ENCODE peak calls at places on chromosomes 13 and 19, in ten cellular contexts. One of them, this sample, is unnamed.
A peak's percentile ranks its signal among the peaks of the same experiment; 100 is the strongest.

GRCh38 chr13:114067886-114068722 is 64.3 kb downstream of the RASA3 start:
- DNase-seq in mesothelial cell of epicardium: no peak
- DNase-seq in GF-D8: no peak
- DNase-seq in brain microvascular endothelial cell: no peak
- DNase-seq in cardiac muscle cell: no peak
- DNase-seq in neural crest cell: no peak
- DNase-seq in stimulated activated CD4-positive, alpha-beta T cell treated with anti-CD3 and anti-CD28 coated beads, Interleukin-12 subunit alpha, Interleukin-12 subunit beta, amount 100 ng/mL, for 24 hours: no peak
- DNase-seq in esophagus squamous epithelium: no peak
- DNase-seq in stomach: no peak
- DNase-seq in WTC11: peak; percentile 10
- DNase-seq in this sample: no peak

GRCh38 chr13:93226065-93226622 is 463 bp upstream of the GPC6 start:
- DNase-seq in mesothelial cell of epicardium: no peak
- DNase-seq in stomach: no peak
- DNase-seq in WTC11: no peak
- DNase-seq in brain microvascular endothelial cell: peak; percentile 19
- DNase-seq in neural crest cell: no peak
- DNase-seq in cardiac muscle cell: peak; percentile 12
- DNase-seq in stimulated activated CD4-positive, alpha-beta T cell treated with anti-CD3 and anti-CD28 coated beads, Interleukin-12 subunit alpha, Interleukin-12 subunit beta, amount 100 ng/mL, for 24 hours: no peak
- DNase-seq in esophagus squamous epithelium: no peak
- DNase-seq in GF-D8: no peak
- DNase-seq in this sample: peak; percentile 21

GRCh38 chr19:37217533-37217854 is 520 bp upstream of the ZNF383 start:
- DNase-seq in stimulated activated CD4-positive, alpha-beta T cell treated with anti-CD3 and anti-CD28 coated beads, Interleukin-12 subunit alpha, Interleukin-12 subunit beta, amount 100 ng/mL, for 24 hours: no peak
- DNase-seq in stomach: no peak
- DNase-seq in brain microvascular endothelial cell: no peak
- DNase-seq in WTC11: no peak
- DNase-seq in neural crest cell: no peak
- DNase-seq in mesothelial cell of epicardium: no peak
- DNase-seq in GF-D8: no peak
- DNase-seq in esophagus squamous epithelium: no peak
- DNase-seq in cardiac muscle cell: no peak
- DNase-seq in this sample: no peak

GRCh38 chr19:1270168-1270853 is 1.2 kb downstream of the CIRBP start:
- DNase-seq in stomach: no peak
- DNase-seq in GF-D8: no peak
- DNase-seq in WTC11: no peak
- DNase-seq in brain microvascular endothelial cell: no peak
- DNase-seq in stimulated activated CD4-positive, alpha-beta T cell treated with anti-CD3 and anti-CD28 coated beads, Interleukin-12 subunit alpha, Interleukin-12 subunit beta, amount 100 ng/mL, for 24 hours: no peak
- DNase-seq in cardiac muscle cell: no peak
- DNase-seq in neural crest cell: no peak
- DNase-seq in esophagus squamous epithelium: no peak
- DNase-seq in mesothelial cell of epicardium: no peak
- DNase-seq in this sample: no peak

GRCh38 chr13:39349391-39349790 is 253.6 kb downstream of the LHFPL6 start:
- DNase-seq in mesothelial cell of epicardium: no peak
- DNase-seq in stomach: no peak
- DNase-seq in stimulated activated CD4-positive, alpha-beta T cell treated with anti-CD3 and anti-CD28 coated beads, Interleukin-12 subunit alpha, Interleukin-12 subunit beta, amount 100 ng/mL, for 24 hours: no peak
- DNase-seq in cardiac muscle cell: no peak
- DNase-seq in esophagus squamous epithelium: no peak
- DNase-seq in GF-D8: no peak
- DNase-seq in WTC11: no peak
- DNase-seq in brain microvascular endothelial cell: no peak
- DNase-seq in neural crest cell: no peak
- DNase-seq in this sample: no peak

GRCh38 chr19:31261651-31262331 is 87.4 kb downstream of the TSHZ3 start:
- DNase-seq in stimulated activated CD4-positive, alpha-beta T cell treated with anti-CD3 and anti-CD28 coated beads, Interleukin-12 subunit alpha, Interleukin-12 subunit beta, amount 100 ng/mL, for 24 hours: no peak
- DNase-seq in mesothelial cell of epicardium: peak; percentile 13
- DNase-seq in neural crest cell: no peak
- DNase-seq in brain microvascular endothelial cell: no peak
- DNase-seq in GF-D8: no peak
- DNase-seq in WTC11: no peak
- DNase-seq in stomach: peak; percentile 15
- DNase-seq in cardiac muscle cell: no peak
- DNase-seq in esophagus squamous epithelium: no peak
- DNase-seq in this sample: no peak

GRCh38 chr13:43934273-43934672 is 54.6 kb downstream of the LACC1 start:
- DNase-seq in esophagus squamous epithelium: no peak
- DNase-seq in neural crest cell: no peak
- DNase-seq in WTC11: no peak
- DNase-seq in GF-D8: no peak
- DNase-seq in stomach: no peak
- DNase-seq in mesothelial cell of epicardium: no peak
- DNase-seq in cardiac muscle cell: no peak
- DNase-seq in stimulated activated CD4-positive, alpha-beta T cell treated with anti-CD3 and anti-CD28 coated beads, Interleukin-12 subunit alpha, Interleukin-12 subunit beta, amount 100 ng/mL, for 24 hours: no peak
- DNase-seq in brain microvascular endothelial cell: no peak
- DNase-seq in this sample: no peak

GRCh38 chr13:79631260-79631659 is 150.3 kb downstream of the NDFIP2 start:
- DNase-seq in brain microvascular endothelial cell: peak; percentile 33
- DNase-seq in GF-D8: no peak
- DNase-seq in WTC11: no peak
- DNase-seq in esophagus squamous epithelium: no peak
- DNase-seq in stimulated activated CD4-positive, alpha-beta T cell treated with anti-CD3 and anti-CD28 coated beads, Interleukin-12 subunit alpha, Interleukin-12 subunit beta, amount 100 ng/mL, for 24 hours: no peak
- DNase-seq in mesothelial cell of epicardium: no peak
- DNase-seq in neural crest cell: no peak
- DNase-seq in cardiac muscle cell: no peak
- DNase-seq in stomach: no peak
- DNase-seq in this sample: peak; percentile 10

GRCh38 chr13:23456437-23456836 is 22.9 kb upstream of the SACS start:
- DNase-seq in stimulated activated CD4-positive, alpha-beta T cell treated with anti-CD3 and anti-CD28 coated beads, Interleukin-12 subunit alpha, Interleukin-12 subunit beta, amount 100 ng/mL, for 24 hours: no peak
- DNase-seq in stomach: no peak
- DNase-seq in brain microvascular endothelial cell: no peak
- DNase-seq in esophagus squamous epithelium: no peak
- DNase-seq in GF-D8: no peak
- DNase-seq in WTC11: no peak
- DNase-seq in mesothelial cell of epicardium: no peak
- DNase-seq in cardiac muscle cell: no peak
- DNase-seq in neural crest cell: no peak
- DNase-seq in this sample: no peak

GRCh38 chr13:23025848-23026608 is 154.8 kb upstream of the SGCG start:
- DNase-seq in GF-D8: no peak
- DNase-seq in mesothelial cell of epicardium: no peak
- DNase-seq in stomach: no peak
- DNase-seq in stimulated activated CD4-positive, alpha-beta T cell treated with anti-CD3 and anti-CD28 coated beads, Interleukin-12 subunit alpha, Interleukin-12 subunit beta, amount 100 ng/mL, for 24 hours: no peak
- DNase-seq in neural crest cell: no peak
- DNase-seq in WTC11: no peak
- DNase-seq in cardiac muscle cell: no peak
- DNase-seq in brain microvascular endothelial cell: no peak
- DNase-seq in esophagus squamous epithelium: no peak
- DNase-seq in this sample: no peak

GRCh38 chr19:49442793-49443365 is 1.6 kb upstream of the SLC17A7 start:
- DNase-seq in brain microvascular endothelial cell: peak; percentile 87
- DNase-seq in mesothelial cell of epicardium: peak; percentile 76
- DNase-seq in stomach: peak; percentile 90
- DNase-seq in GF-D8: peak; percentile 9
- DNase-seq in WTC11: peak; percentile 100
- DNase-seq in stimulated activated CD4-positive, alpha-beta T cell treated with anti-CD3 and anti-CD28 coated beads, Interleukin-12 subunit alpha, Interleukin-12 subunit beta, amount 100 ng/mL, for 24 hours: peak; percentile 21
- DNase-seq in esophagus squamous epithelium: peak; percentile 39
- DNase-seq in cardiac muscle cell: peak; percentile 97
- DNase-seq in neural crest cell: peak; percentile 72
- DNase-seq in this sample: peak; percentile 85

GRCh38 chr19:28934626-28935025 is 278.3 kb downstream of the UQCRFS1 start:
- DNase-seq in esophagus squamous epithelium: no peak
- DNase-seq in cardiac muscle cell: no peak
- DNase-seq in mesothelial cell of epicardium: no peak
- DNase-seq in brain microvascular endothelial cell: no peak
- DNase-seq in stomach: no peak
- DNase-seq in neural crest cell: no peak
- DNase-seq in stimulated activated CD4-positive, alpha-beta T cell treated with anti-CD3 and anti-CD28 coated beads, Interleukin-12 subunit alpha, Interleukin-12 subunit beta, amount 100 ng/mL, for 24 hours: no peak
- DNase-seq in WTC11: no peak
- DNase-seq in GF-D8: no peak
- DNase-seq in this sample: no peak

GRCh38 chr13:46146898-46147297 is 35.1 kb downstream of the LCP1 start:
- DNase-seq in stimulated activated CD4-positive, alpha-beta T cell treated with anti-CD3 and anti-CD28 coated beads, Interleukin-12 subunit alpha, Interleukin-12 subunit beta, amount 100 ng/mL, for 24 hours: no peak
- DNase-seq in neural crest cell: peak; percentile 26
- DNase-seq in esophagus squamous epithelium: no peak
- DNase-seq in cardiac muscle cell: peak; percentile 48
- DNase-seq in brain microvascular endothelial cell: peak; percentile 22
- DNase-seq in stomach: no peak
- DNase-seq in GF-D8: no peak
- DNase-seq in WTC11: peak; percentile 35
- DNase-seq in mesothelial cell of epicardium: no peak
- DNase-seq in this sample: peak; percentile 19

GRCh38 chr13:84479656-84480055 is 597.4 kb upstream of the SLITRK1 start:
- DNase-seq in esophagus squamous epithelium: no peak
- DNase-seq in mesothelial cell of epicardium: no peak
- DNase-seq in WTC11: no peak
- DNase-seq in stomach: no peak
- DNase-seq in neural crest cell: no peak
- DNase-seq in stimulated activated CD4-positive, alpha-beta T cell treated with anti-CD3 and anti-CD28 coated beads, Interleukin-12 subunit alpha, Interleukin-12 subunit beta, amount 100 ng/mL, for 24 hours: no peak
- DNase-seq in brain microvascular endothelial cell: no peak
- DNase-seq in GF-D8: no peak
- DNase-seq in cardiac muscle cell: no peak
- DNase-seq in this sample: no peak

GRCh38 chr13:94761407-94761806 is 49.1 kb upstream of the SOX21 start:
- DNase-seq in neural crest cell: no peak
- DNase-seq in mesothelial cell of epicardium: no peak
- DNase-seq in stomach: no peak
- DNase-seq in brain microvascular endothelial cell: no peak
- DNase-seq in GF-D8: no peak
- DNase-seq in stimulated activated CD4-positive, alpha-beta T cell treated with anti-CD3 and anti-CD28 coated beads, Interleukin-12 subunit alpha, Interleukin-12 subunit beta, amount 100 ng/mL, for 24 hours: no peak
- DNase-seq in esophagus squamous epithelium: no peak
- DNase-seq in cardiac muscle cell: no peak
- DNase-seq in WTC11: peak; percentile 14
- DNase-seq in this sample: peak; percentile 59

GRCh38 chr19:54431255-54431838 is 16.1 kb downstream of the TTYH1 start:
- DNase-seq in WTC11: no peak
- DNase-seq in stomach: peak; percentile 80
- DNase-seq in brain microvascular endothelial cell: peak; percentile 16
- DNase-seq in stimulated activated CD4-positive, alpha-beta T cell treated with anti-CD3 and anti-CD28 coated beads, Interleukin-12 subunit alpha, Interleukin-12 subunit beta, amount 100 ng/mL, for 24 hours: no peak
- DNase-seq in esophagus squamous epithelium: no peak
- DNase-seq in mesothelial cell of epicardium: no peak
- DNase-seq in GF-D8: no peak
- DNase-seq in neural crest cell: no peak
- DNase-seq in cardiac muscle cell: no peak
- DNase-seq in this sample: no peak

GRCh38 chr13:110713981-110714797 is 689 bp downstream of the ING1 start:
- DNase-seq in brain microvascular endothelial cell: peak; percentile 40
- DNase-seq in WTC11: peak; percentile 43
- DNase-seq in stimulated activated CD4-positive, alpha-beta T cell treated with anti-CD3 and anti-CD28 coated beads, Interleukin-12 subunit alpha, Interleukin-12 subunit beta, amount 100 ng/mL, for 24 hours: peak; percentile 37
- DNase-seq in mesothelial cell of epicardium: peak; percentile 67
- DNase-seq in neural crest cell: peak; percentile 43
- DNase-seq in cardiac muscle cell: peak; percentile 70
- DNase-seq in stomach: peak; percentile 59
- DNase-seq in esophagus squamous epithelium: no peak
- DNase-seq in GF-D8: no peak
- DNase-seq in this sample: peak; percentile 23

GRCh38 chr13:19713186-19713965 is 69.4 kb downstream of the PSPC1 start:
- DNase-seq in neural crest cell: no peak
- DNase-seq in brain microvascular endothelial cell: peak; percentile 88
- DNase-seq in stimulated activated CD4-positive, alpha-beta T cell treated with anti-CD3 and anti-CD28 coated beads, Interleukin-12 subunit alpha, Interleukin-12 subunit beta, amount 100 ng/mL, for 24 hours: no peak
- DNase-seq in esophagus squamous epithelium: no peak
- DNase-seq in mesothelial cell of epicardium: no peak
- DNase-seq in GF-D8: no peak
- DNase-seq in stomach: no peak
- DNase-seq in cardiac muscle cell: peak; percentile 9
- DNase-seq in WTC11: no peak
- DNase-seq in this sample: no peak

GRCh38 chr13:113209336-113209879 is at the start of gene CUL4A:
- DNase-seq in cardiac muscle cell: peak; percentile 90
- DNase-seq in brain microvascular endothelial cell: peak; percentile 48
- DNase-seq in mesothelial cell of epicardium: peak; percentile 76
- DNase-seq in stomach: peak; percentile 83
- DNase-seq in WTC11: peak; percentile 78
- DNase-seq in neural crest cell: peak; percentile 66
- DNase-seq in esophagus squamous epithelium: no peak
- DNase-seq in stimulated activated CD4-positive, alpha-beta T cell treated with anti-CD3 and anti-CD28 coated beads, Interleukin-12 subunit alpha, Interleukin-12 subunit beta, amount 100 ng/mL, for 24 hours: peak; percentile 53
- DNase-seq in GF-D8: peak; percentile 30
- DNase-seq in this sample: no peak

GRCh38 chr19:49689133-49690072 is at the start of gene ADM5:
- DNase-seq in stimulated activated CD4-positive, alpha-beta T cell treated with anti-CD3 and anti-CD28 coated beads, Interleukin-12 subunit alpha, Interleukin-12 subunit beta, amount 100 ng/mL, for 24 hours: no peak
- DNase-seq in cardiac muscle cell: peak; percentile 34
- DNase-seq in WTC11: peak; percentile 76
- DNase-seq in brain microvascular endothelial cell: no peak
- DNase-seq in mesothelial cell of epicardium: peak; percentile 63
- DNase-seq in stomach: peak; percentile 77
- DNase-seq in GF-D8: no peak
- DNase-seq in neural crest cell: no peak
- DNase-seq in esophagus squamous epithelium: no peak
- DNase-seq in this sample: peak; percentile 20

GRCh38 chr13:102825921-102826706 is 19.7 kb upstream of the ERCC5 start:
- DNase-seq in mesothelial cell of epicardium: no peak
- DNase-seq in brain microvascular endothelial cell: peak; percentile 59
- DNase-seq in WTC11: no peak
- DNase-seq in GF-D8: no peak
- DNase-seq in neural crest cell: no peak
- DNase-seq in esophagus squamous epithelium: no peak
- DNase-seq in cardiac muscle cell: no peak
- DNase-seq in stimulated activated CD4-positive, alpha-beta T cell treated with anti-CD3 and anti-CD28 coated beads, Interleukin-12 subunit alpha, Interleukin-12 subunit beta, amount 100 ng/mL, for 24 hours: no peak
- DNase-seq in stomach: no peak
- DNase-seq in this sample: no peak

GRCh38 chr13:113660066-113660465 is 2.1 kb upstream of the ATP4B start:
- DNase-seq in stimulated activated CD4-positive, alpha-beta T cell treated with anti-CD3 and anti-CD28 coated beads, Interleukin-12 subunit alpha, Interleukin-12 subunit beta, amount 100 ng/mL, for 24 hours: no peak
- DNase-seq in cardiac muscle cell: no peak
- DNase-seq in esophagus squamous epithelium: no peak
- DNase-seq in stomach: peak; percentile 25
- DNase-seq in neural crest cell: no peak
- DNase-seq in brain microvascular endothelial cell: no peak
- DNase-seq in mesothelial cell of epicardium: no peak
- DNase-seq in GF-D8: no peak
- DNase-seq in WTC11: no peak
- DNase-seq in this sample: no peak

GRCh38 chr13:41610426-41610825 is 153.1 kb downstream of the RGCC start:
- DNase-seq in brain microvascular endothelial cell: peak; percentile 76
- DNase-seq in neural crest cell: no peak
- DNase-seq in stimulated activated CD4-positive, alpha-beta T cell treated with anti-CD3 and anti-CD28 coated beads, Interleukin-12 subunit alpha, Interleukin-12 subunit beta, amount 100 ng/mL, for 24 hours: no peak
- DNase-seq in esophagus squamous epithelium: no peak
- DNase-seq in stomach: peak; percentile 27
- DNase-seq in GF-D8: no peak
- DNase-seq in mesothelial cell of epicardium: no peak
- DNase-seq in cardiac muscle cell: no peak
- DNase-seq in WTC11: no peak
- DNase-seq in this sample: peak; percentile 52

GRCh38 chr13:75489502-75490263 is 7.7 kb upstream of the TBC1D4 start:
- DNase-seq in esophagus squamous epithelium: no peak
- DNase-seq in stimulated activated CD4-positive, alpha-beta T cell treated with anti-CD3 and anti-CD28 coated beads, Interleukin-12 subunit alpha, Interleukin-12 subunit beta, amount 100 ng/mL, for 24 hours: no peak
- DNase-seq in brain microvascular endothelial cell: no peak
- DNase-seq in WTC11: no peak
- DNase-seq in mesothelial cell of epicardium: no peak
- DNase-seq in neural crest cell: no peak
- DNase-seq in GF-D8: peak; percentile 29
- DNase-seq in cardiac muscle cell: no peak
- DNase-seq in stomach: peak; percentile 35
- DNase-seq in this sample: no peak

GRCh38 chr19:54452626-54453025 is 3.6 kb downstream of the LENG8 start:
- DNase-seq in WTC11: no peak
- DNase-seq in stimulated activated CD4-positive, alpha-beta T cell treated with anti-CD3 and anti-CD28 coated beads, Interleukin-12 subunit alpha, Interleukin-12 subunit beta, amount 100 ng/mL, for 24 hours: no peak
- DNase-seq in neural crest cell: no peak
- DNase-seq in stomach: no peak
- DNase-seq in mesothelial cell of epicardium: no peak
- DNase-seq in cardiac muscle cell: no peak
- DNase-seq in esophagus squamous epithelium: no peak
- DNase-seq in brain microvascular endothelial cell: no peak
- DNase-seq in GF-D8: no peak
- DNase-seq in this sample: no peak

GRCh38 chr19:18605546-18606280 is 886 bp downstream of the CRLF1 start:
- DNase-seq in stimulated activated CD4-positive, alpha-beta T cell treated with anti-CD3 and anti-CD28 coated beads, Interleukin-12 subunit alpha, Interleukin-12 subunit beta, amount 100 ng/mL, for 24 hours: no peak
- DNase-seq in stomach: no peak
- DNase-seq in esophagus squamous epithelium: no peak
- DNase-seq in mesothelial cell of epicardium: no peak
- DNase-seq in cardiac muscle cell: no peak
- DNase-seq in GF-D8: no peak
- DNase-seq in brain microvascular endothelial cell: no peak
- DNase-seq in WTC11: no peak
- DNase-seq in neural crest cell: no peak
- DNase-seq in this sample: no peak

GRCh38 chr19:50794778-50795664 is 4.8 kb downstream of the ACP4 start:
- DNase-seq in esophagus squamous epithelium: no peak
- DNase-seq in brain microvascular endothelial cell: no peak
- DNase-seq in cardiac muscle cell: no peak
- DNase-seq in mesothelial cell of epicardium: no peak
- DNase-seq in stomach: no peak
- DNase-seq in GF-D8: no peak
- DNase-seq in stimulated activated CD4-positive, alpha-beta T cell treated with anti-CD3 and anti-CD28 coated beads, Interleukin-12 subunit alpha, Interleukin-12 subunit beta, amount 100 ng/mL, for 24 hours: no peak
- DNase-seq in WTC11: peak; percentile 36
- DNase-seq in neural crest cell: no peak
- DNase-seq in this sample: peak; percentile 65

GRCh38 chr13:96650301-96650886 is 343.9 kb downstream of the OXGR1 start:
- DNase-seq in mesothelial cell of epicardium: no peak
- DNase-seq in stimulated activated CD4-positive, alpha-beta T cell treated with anti-CD3 and anti-CD28 coated beads, Interleukin-12 subunit alpha, Interleukin-12 subunit beta, amount 100 ng/mL, for 24 hours: no peak
- DNase-seq in neural crest cell: no peak
- DNase-seq in cardiac muscle cell: no peak
- DNase-seq in esophagus squamous epithelium: no peak
- DNase-seq in stomach: no peak
- DNase-seq in WTC11: no peak
- DNase-seq in GF-D8: no peak
- DNase-seq in brain microvascular endothelial cell: peak; percentile 76
- DNase-seq in this sample: no peak

This sample was measured in ELF-1.